ENCODE peak calls at places on chromosomes 16 and 17, in eight cellular contexts. Y is uterus; M is CD4-positive, alpha-beta T cell; S is IMR-90; R is H9; U is A673; J is AG04450; D is heart right ventricle. P is an unnamed sample. For H3K27me3, the result is how much of the 10 kb centered on the place peaks cover.

GRCh38 chr16:67406111-67406593 is 10.1 kb downstream of the ZDHHC1 start:
- DNase-seq in U (no peak), Y (peak), D (peak), R (no peak), M (no peak), S (no peak), J (no peak), P (no peak)

GRCh38 chr17:8791910-8792270 is 7.3 kb downstream of the MFSD6L start:
- DNase-seq in R (peak), U (peak), Y (no peak), D (no peak), J (peak), M (no peak), S (peak), P (no peak)

GRCh38 chr17:77366558-77367245 is 225.9 kb downstream of the SEC14L1 start:
- DNase-seq in S (peak), U (no peak), Y (peak), J (no peak), M (no peak), D (no peak), R (no peak), P (no peak)

GRCh38 chr16:73176577-73177013 is 128.7 kb upstream of the ZFHX3 start:
- DNase-seq in Y (no peak), M (no peak), S (peak), R (no peak), J (peak), U (peak), D (no peak), P (no peak)

GRCh38 chr16:82108774-82109173 is 61.2 kb downstream of the MPHOSPH6 start:
- DNase-seq in U (no peak), Y (no peak), D (no peak), S (no peak), R (no peak), M (no peak), J (no peak), P (no peak)

GRCh38 chr17:74569392-74570003 is 2.2 kb upstream of the CD300H start:
- DNase-seq in U (peak), M (no peak), D (no peak), S (peak), Y (no peak), R (peak), J (peak), P (no peak)

GRCh38 chr17:14196337-14196997 is 40.2 kb downstream of the CDRT15 start:
- DNase-seq in Y (no peak), J (no peak), U (no peak), D (no peak), R (no peak), M (no peak), S (no peak), P (no peak)

GRCh38 chr17:63249256-63250006 is 196.7 kb downstream of the CYB561 start:
- DNase-seq in S (peak), J (no peak), M (no peak), U (no peak), Y (no peak), D (no peak), R (no peak), P (no peak)

GRCh38 chr17:19003966-19004600 is 481 bp downstream of the FAM83G start:
- DNase-seq in Y (peak), D (no peak), R (peak), U (peak), S (peak), J (no peak), M (peak), P (no peak)

GRCh38 chr17:27956601-27957445 is 63.7 kb upstream of the LYRM9 start:
- DNase-seq in R (no peak), D (no peak), M (no peak), U (peak), S (peak), Y (no peak), J (no peak), P (no peak)

GRCh38 chr16:67236551-67237395 is 9.8 kb downstream of the TMEM208 start:
- DNase-seq in D (peak), S (peak), J (no peak), Y (peak), R (peak), M (peak), U (peak), P (peak)

GRCh38 chr16:71883193-71883848 is 661 bp downstream of the ZNF821 start:
- DNase-seq in R (peak), J (no peak), M (peak), Y (peak), D (no peak), S (peak), U (peak), P (no peak)

GRCh38 chr17:81927145-81927652 is 336 bp downstream of the MAFG start:
- DNase-seq in Y (no peak), M (no peak), S (no peak), D (no peak), U (no peak), J (no peak), R (no peak), P (no peak)

GRCh38 chr17:72426948-72427760 is 306.3 kb downstream of the SOX9 start:
- DNase-seq in S (no peak), J (no peak), R (no peak), M (no peak), U (no peak), D (no peak), Y (no peak), P (no peak)

GRCh38 chr17:60093694-60094093 is 15.0 kb upstream of the HEATR6 start:
- DNase-seq in S (no peak), M (no peak), J (no peak), U (no peak), D (no peak), Y (no peak), R (no peak), P (no peak)

GRCh38 chr17:29782917-29783316 is 147.1 kb downstream of the SSH2 start:
- DNase-seq in J (no peak), Y (no peak), S (no peak), D (no peak), R (no peak), U (no peak), M (no peak), P (no peak)

GRCh38 chr17:27563532-27563931 is 67.5 kb upstream of the LGALS9 start:
- DNase-seq in D (no peak), J (no peak), R (no peak), Y (peak), M (no peak), S (no peak), U (no peak), P (no peak)

GRCh38 chr17:17780941-17781590 is 55.7 kb downstream of the SREBF1 start:
- DNase-seq in M (no peak), D (no peak), S (peak), J (peak), U (peak), Y (peak), R (peak), P (peak)

GRCh38 chr17:73311428-73311780 is 397 bp downstream of the CDC42EP4 start:
- DNase-seq in J (no peak), U (peak), D (peak), S (no peak), Y (no peak), M (peak), R (no peak), P (no peak)

GRCh38 chr17:64357191-64357981 is 33.3 kb downstream of the PECAM1 start:
- DNase-seq in M (no peak), J (peak), D (peak), R (peak), Y (peak), U (no peak), S (peak), P (peak)

GRCh38 chr17:83069571-83069906 is 9.9 kb upstream of the METRNL start:
- DNase-seq in R (no peak), U (no peak), D (no peak), M (no peak), J (no peak), Y (no peak), S (no peak), P (no peak)

GRCh38 chr17:83068641-83069570 is 10.5 kb upstream of the METRNL start:
- DNase-seq in S (no peak), D (peak), U (no peak), Y (no peak), R (no peak), J (no peak), M (no peak), P (no peak)

GRCh38 chr17:83065660-83066542 is 13.5 kb upstream of the METRNL start:
- DNase-seq in S (no peak), J (no peak), M (peak), R (no peak), Y (peak), U (no peak), D (peak), P (no peak)

GRCh38 chr17:83067071-83067717 is 12.2 kb upstream of the METRNL start:
- DNase-seq in D (peak), S (no peak), R (peak), J (no peak), Y (peak), U (no peak), M (no peak), P (peak)

GRCh38 chr17:83067718-83068261 is 11.6 kb upstream of the METRNL start:
- DNase-seq in M (no peak), R (no peak), U (peak), D (no peak), Y (no peak), J (no peak), S (peak), P (peak)
- TF ChIP-seq CTCF in M (no peak), R (peak), U (no peak), D (no peak), Y (no peak), J (no peak), S (peak), P (no peak)

GRCh38 chr17:43543771-43544575 is 2.2 kb downstream of the ETV4 start:
- DNase-seq in S (no peak), Y (no peak), D (no peak), J (no peak), U (no peak), R (peak), M (no peak), P (no peak)
- H3K27ac ChIP-seq in S (peak), Y (no peak), D (no peak), J (no peak), U (no peak), R (no peak), M (no peak), P (no peak)

GRCh38 chr16:68642047-68642435 is 3.1 kb upstream of the CDH3 start:
- DNase-seq in M (no peak), S (no peak), U (no peak), D (no peak), R (no peak), J (no peak), Y (no peak), P (no peak)
- H3K27me3 ChIP-seq in M (half or more), S (under half), U (under half), D (half or more), R (under half), J (half or more), Y (under half), P (half or more)

DNA sequence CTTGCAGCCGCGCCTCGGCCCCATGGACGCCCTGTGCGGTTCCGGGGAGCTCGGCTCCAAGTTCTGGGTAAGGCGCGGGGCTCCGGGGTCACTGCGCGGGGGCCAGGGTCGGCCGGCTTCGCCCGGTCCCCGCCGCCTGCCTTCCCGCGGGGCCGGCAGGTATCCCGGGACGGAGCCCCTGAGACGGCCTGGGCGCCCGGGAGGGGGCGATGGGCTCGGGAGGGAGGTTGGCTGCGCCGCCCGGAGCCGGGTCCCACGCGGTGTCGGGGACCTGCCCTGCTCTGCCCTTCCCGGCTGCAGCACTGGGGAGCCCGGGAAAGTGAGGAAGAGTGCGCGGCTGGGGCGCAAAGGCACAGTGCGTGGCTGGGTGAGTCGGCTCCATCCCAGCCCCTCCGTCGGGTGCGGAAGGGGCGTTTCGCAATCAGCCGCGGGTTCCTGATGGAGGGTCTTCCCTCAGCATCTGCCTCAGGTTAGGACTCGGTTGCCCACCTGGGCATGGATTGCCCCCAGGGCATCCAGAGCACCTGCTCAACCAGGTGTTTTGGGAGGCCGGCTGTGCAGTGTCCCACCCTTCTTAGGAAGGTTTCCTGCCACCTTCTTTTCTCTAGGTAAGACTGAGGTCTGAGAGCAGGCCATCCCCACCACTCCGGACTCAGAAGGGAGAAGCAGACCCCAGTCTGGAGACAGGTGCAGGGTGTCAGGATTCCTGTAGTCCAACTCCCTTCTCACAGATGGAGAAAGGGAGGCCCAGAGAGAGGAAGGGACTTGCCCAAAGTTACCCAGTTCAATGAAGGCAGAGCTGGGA is 436 bp downstream of the ABCC3 start:
- DNase-seq in J (no peak), U (no peak), M (no peak), S (no peak), D (no peak), R (no peak), Y (no peak), P (no peak)
- TF ChIP-seq CTCF in J (no peak), U (no peak), M (no peak), S (no peak), D (no peak), R (peak), Y (no peak), P (no peak)

GRCh38 chr17:7204335-7204734 is 15.3 kb downstream of the DLG4 start:
- DNase-seq in D (no peak), U (peak), J (no peak), Y (no peak), R (no peak), S (no peak), M (no peak), P (no peak)

GRCh38 chr17:7207120-7208001 is 12.3 kb downstream of the DLG4 start:
- DNase-seq in D (no peak), S (peak), U (peak), Y (peak), M (no peak), R (peak), J (no peak), P (no peak)

GRCh38 chr17:7208027-7208571 is 11.5 kb downstream of the DLG4 start:
- DNase-seq in M (no peak), U (no peak), R (peak), S (no peak), Y (no peak), J (no peak), D (no peak), P (no peak)

GRCh38 chr17:7203391-7203790 is 16.2 kb downstream of the DLG4 start:
- DNase-seq in M (no peak), D (no peak), Y (peak), R (no peak), U (no peak), S (no peak), J (no peak), P (no peak)

DNA sequence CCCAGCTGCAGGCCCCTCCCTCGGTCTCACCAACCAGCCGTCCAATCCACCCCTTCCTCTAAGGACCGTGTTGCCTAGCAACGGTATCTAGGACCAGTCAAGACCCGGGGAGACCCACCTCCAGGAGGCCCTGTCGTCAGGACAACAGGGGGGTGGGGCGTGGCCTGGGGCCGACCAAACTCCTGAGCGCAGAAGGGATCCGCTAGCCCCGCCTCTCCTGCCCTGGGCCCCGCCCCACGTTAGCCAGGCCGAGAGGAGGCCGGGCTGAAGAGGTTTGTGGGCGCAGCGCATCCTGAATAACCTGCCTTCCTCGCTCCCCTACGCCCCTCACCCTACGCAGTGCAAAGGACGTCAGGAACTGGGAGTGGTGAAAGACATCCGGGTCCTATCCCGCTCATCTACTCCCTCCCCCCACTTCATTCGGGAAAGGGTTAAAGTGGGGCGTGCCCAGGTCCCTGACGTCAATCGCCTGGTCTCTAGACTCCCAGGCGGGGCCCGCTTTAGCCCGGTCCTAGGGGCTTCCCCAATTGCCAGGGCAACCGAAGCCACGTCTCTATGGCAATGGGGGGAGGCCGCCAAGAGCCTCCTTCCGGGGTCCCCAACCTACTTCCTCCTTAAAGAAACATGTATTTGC is 14.7 kb downstream of the DLG4 start:
- DNase-seq in Y (peak), S (peak), U (peak), D (peak), J (peak), R (peak), M (peak), P (peak)
- H3K27ac ChIP-seq in Y (peak), S (peak), U (peak), D (peak), J (peak), R (no peak), M (peak), P (peak)